ENCODE peak calls at places on chromosome 20, in four cellular contexts. One of them, this sample, is unnamed.
A peak's percentile ranks its signal among the peaks of the same experiment; 100 is the strongest.

GRCh38 chr20:50127587-50128519 is 14.9 kb upstream of the UBE2V1 start:
- DNase-seq in IMR-90: no peak
- DNase-seq in H1: no peak
- DNase-seq in H9: no peak
- DNase-seq in this sample: no peak

GRCh38 chr20:10004900-10005299 is 29.9 kb upstream of the ANKEF1 start:
- DNase-seq in H9: no peak
- DNase-seq in IMR-90: no peak
- DNase-seq in H1: no peak
- DNase-seq in this sample: peak; percentile 34

GRCh38 chr20:49964964-49965780 is 17.6 kb upstream of the SNAI1 start:
- DNase-seq in H1: peak; percentile 84
- DNase-seq in IMR-90: no peak
- DNase-seq in H9: peak; percentile 82
- DNase-seq in this sample: peak; percentile 84

GRCh38 chr20:13492001-13492480 is 146.7 kb downstream of the TASP1 start:
- DNase-seq in H1: no peak
- DNase-seq in H9: peak; percentile 67
- DNase-seq in IMR-90: peak; percentile 72
- DNase-seq in this sample: peak; percentile 88

GRCh38 chr20:20343886-20344381 is 24.0 kb upstream of the INSM1 start:
- DNase-seq in H9: no peak
- DNase-seq in H1: no peak
- DNase-seq in IMR-90: no peak
- DNase-seq in this sample: no peak

GRCh38 chr20:36571564-36572504 is 1.6 kb upstream of the TGIF2 start:
- DNase-seq in H9: peak; percentile 91
- DNase-seq in H1: peak; percentile 70
- DNase-seq in IMR-90: no peak
- DNase-seq in this sample: peak; percentile 93

GRCh38 chr20:53778041-53778516 is 184.4 kb upstream of the ZNF217 start:
- DNase-seq in IMR-90: no peak
- DNase-seq in H1: no peak
- DNase-seq in H9: no peak
- DNase-seq in this sample: no peak

GRCh38 chr20:7629880-7630279 is 310.4 kb downstream of the HAO1 start:
- DNase-seq in H9: no peak
- DNase-seq in IMR-90: no peak
- DNase-seq in H1: no peak
- DNase-seq in this sample: no peak

GRCh38 chr20:19073584-19074198 is 138.8 kb upstream of the SLC24A3 start:
- DNase-seq in H9: peak; percentile 65
- DNase-seq in IMR-90: no peak
- DNase-seq in H1: peak; percentile 67
- DNase-seq in this sample: peak; percentile 75

GRCh38 chr20:63536997-63537524 is at the start of gene PTK6:
- DNase-seq in IMR-90: no peak
- DNase-seq in H9: no peak
- DNase-seq in H1: no peak
- DNase-seq in this sample: no peak

GRCh38 chr20:11231742-11232141 is 557.9 kb upstream of the JAG1 start:
- DNase-seq in H1: no peak
- DNase-seq in IMR-90: no peak
- DNase-seq in H9: no peak
- DNase-seq in this sample: no peak
- H4K8ac ChIP-seq in H1: no peak overlapping the region
- H4K8ac ChIP-seq in IMR-90: no peak overlapping the region
- H4K8ac ChIP-seq in H9: no peak overlapping the region
- H4K8ac ChIP-seq in this sample: no peak overlapping the region

GRCh38 chr20:23963941-23964340 is 24.6 kb downstream of the GGTLC1 start:
- DNase-seq in H9: no peak
- DNase-seq in IMR-90: no peak
- DNase-seq in H1: no peak
- DNase-seq in this sample: peak; percentile 10

GRCh38 chr20:23967616-23967979 is 21.0 kb downstream of the GGTLC1 start:
- DNase-seq in IMR-90: no peak
- DNase-seq in H9: no peak
- DNase-seq in H1: no peak
- DNase-seq in this sample: no peak

GRCh38 chr20:23966298-23966697 is 22.3 kb downstream of the GGTLC1 start:
- DNase-seq in IMR-90: no peak
- DNase-seq in H1: no peak
- DNase-seq in H9: no peak
- DNase-seq in this sample: no peak

GRCh38 chr20:23970049-23970448 is 18.5 kb downstream of the GGTLC1 start:
- DNase-seq in IMR-90: no peak
- DNase-seq in H1: peak; percentile 22
- DNase-seq in H9: no peak
- DNase-seq in this sample: no peak

DNA sequence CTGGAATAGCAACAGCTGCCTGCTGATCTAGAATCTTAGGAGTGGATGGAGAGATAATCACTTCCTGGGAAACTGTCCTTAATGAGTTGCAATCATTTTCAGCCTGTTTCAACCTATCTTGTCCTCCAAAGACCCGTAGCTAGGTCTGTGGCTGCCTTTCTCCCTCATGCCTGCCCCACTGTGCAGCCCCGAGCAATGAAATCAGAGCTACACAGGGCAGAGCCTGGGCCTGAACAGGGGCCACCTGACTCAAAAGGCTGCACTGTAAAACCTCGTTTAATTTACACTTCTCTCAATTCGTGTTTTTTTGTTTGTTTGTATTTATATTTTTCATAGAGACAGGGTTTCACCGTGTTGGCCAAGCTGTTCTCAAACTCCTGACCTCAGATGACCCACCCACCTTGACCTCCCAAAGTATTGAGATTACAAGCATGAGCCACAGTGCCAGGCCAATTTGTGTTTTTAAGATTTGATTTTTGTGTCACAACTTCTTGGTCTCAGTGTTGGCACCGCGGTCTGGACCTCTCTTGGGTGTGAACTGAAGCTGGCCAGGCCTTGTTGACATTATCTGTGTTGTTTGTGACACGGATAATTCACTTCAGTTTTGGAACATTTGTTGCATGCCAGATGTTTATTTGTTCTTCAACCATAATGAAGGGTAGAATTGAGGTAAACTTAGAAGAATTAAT is 21.5 kb downstream of the GGTLC1 start:
- DNase-seq in IMR-90: no peak
- DNase-seq in H1: no peak
- DNase-seq in H9: no peak
- DNase-seq in this sample: no peak
- H3K56ac ChIP-seq in IMR-90: no peak overlapping the region
- H3K56ac ChIP-seq in H1: no peak overlapping the region
- H3K56ac ChIP-seq in H9: no peak overlapping the region
- H3K56ac ChIP-seq in this sample: no peak overlapping the region

GRCh38 chr20:22227301-22227700 is 357.1 kb downstream of the FOXA2 start:
- DNase-seq in IMR-90: no peak
- DNase-seq in H9: no peak
- DNase-seq in H1: no peak
- DNase-seq in this sample: no peak

GRCh38 chr20:22226849-22227248 is 357.5 kb downstream of the FOXA2 start:
- DNase-seq in H1: no peak
- DNase-seq in IMR-90: no peak
- DNase-seq in H9: no peak
- DNase-seq in this sample: no peak

GRCh38 chr20:22217712-22218352 is 366.5 kb downstream of the FOXA2 start:
- DNase-seq in H1: no peak
- DNase-seq in IMR-90: no peak
- DNase-seq in H9: no peak
- DNase-seq in this sample: no peak

DNA sequence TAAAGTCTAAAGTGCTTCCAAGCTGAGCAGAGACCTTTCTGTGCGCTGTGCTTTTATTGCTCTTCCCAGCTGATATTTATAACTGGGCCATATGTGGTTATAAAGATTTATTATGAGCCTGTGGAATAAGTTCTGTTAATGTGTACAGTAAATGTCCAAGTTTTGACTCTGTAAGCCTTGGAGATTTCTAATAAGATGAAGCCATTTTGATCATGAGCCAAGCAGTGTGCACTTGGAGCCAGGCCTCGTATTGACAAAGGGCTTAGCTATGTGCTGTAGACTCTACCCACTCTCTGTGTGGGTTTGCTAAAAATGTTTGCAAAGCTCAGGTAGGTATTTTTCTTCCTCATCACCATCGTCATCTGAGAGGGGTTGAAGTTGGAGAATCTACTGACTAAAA is 361.1 kb downstream of the FOXA2 start:
- DNase-seq in H9: no peak
- DNase-seq in H1: no peak
- DNase-seq in IMR-90: no peak
- DNase-seq in this sample: no peak
- H4K8ac ChIP-seq in H9: no peak overlapping the region
- H4K8ac ChIP-seq in H1: no peak overlapping the region
- H4K8ac ChIP-seq in IMR-90: no peak overlapping the region
- H4K8ac ChIP-seq in this sample: no peak overlapping the region

GRCh38 chr20:40331699-40332098 is 357.3 kb downstream of the MAFB start:
- DNase-seq in IMR-90: no peak
- DNase-seq in H9: no peak
- DNase-seq in H1: no peak
- DNase-seq in this sample: no peak

GRCh38 chr20:40331249-40331648 is 357.8 kb downstream of the MAFB start:
- DNase-seq in H9: no peak
- DNase-seq in IMR-90: no peak
- DNase-seq in H1: no peak
- DNase-seq in this sample: no peak

GRCh38 chr20:40332167-40332566 is 356.9 kb downstream of the MAFB start:
- DNase-seq in H9: no peak
- DNase-seq in H1: no peak
- DNase-seq in IMR-90: no peak
- DNase-seq in this sample: no peak

GRCh38 chr20:40335437-40335836 is 353.6 kb downstream of the MAFB start:
- DNase-seq in H9: no peak
- DNase-seq in IMR-90: no peak
- DNase-seq in H1: no peak
- DNase-seq in this sample: no peak

DNA sequence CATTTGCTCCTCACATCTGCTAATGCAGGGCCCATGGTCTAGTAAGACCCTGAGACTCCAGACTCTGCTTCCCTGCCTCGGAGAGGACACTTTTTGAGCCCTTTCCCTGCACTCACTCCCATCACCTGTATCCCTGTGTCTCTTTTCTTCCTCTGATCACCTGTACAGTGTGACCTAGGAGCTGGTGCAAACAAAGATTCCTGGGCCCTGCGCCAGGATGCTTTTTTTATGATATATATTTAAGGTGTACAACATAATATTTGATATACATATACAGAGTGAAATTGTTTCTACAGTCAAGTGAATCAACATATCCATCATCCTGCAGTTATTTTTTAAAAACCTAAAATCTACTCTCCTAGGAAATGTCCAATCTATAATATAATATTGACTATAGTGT is 355.4 kb downstream of the MAFB start:
- DNase-seq in H9: no peak
- DNase-seq in H1: no peak
- DNase-seq in IMR-90: no peak
- DNase-seq in this sample: no peak
- H3K56ac ChIP-seq in H9: no peak overlapping the region
- H3K56ac ChIP-seq in H1: no peak overlapping the region
- H3K56ac ChIP-seq in IMR-90: no peak overlapping the region
- H3K56ac ChIP-seq in this sample: no peak overlapping the region

GRCh38 chr20:35286077-35286898 is 1.7 kb upstream of the EIF6 start:
- DNase-seq in H9: no peak
- DNase-seq in H1: no peak
- DNase-seq in IMR-90: no peak
- DNase-seq in this sample: no peak

GRCh38 chr20:35286899-35287508 is 2.4 kb upstream of the EIF6 start:
- DNase-seq in H1: no peak
- DNase-seq in IMR-90: no peak
- DNase-seq in H9: no peak
- DNase-seq in this sample: no peak

GRCh38 chr20:35284992-35285805 is 627 bp upstream of the EIF6 start:
- DNase-seq in IMR-90: no peak
- DNase-seq in H1: no peak
- DNase-seq in H9: no peak
- DNase-seq in this sample: no peak

GRCh38 chr20:35284267-35284991 is at the start of gene EIF6:
- DNase-seq in H1: peak; percentile 93
- DNase-seq in IMR-90: peak; percentile 87
- DNase-seq in H9: peak; percentile 88
- DNase-seq in this sample: peak; percentile 97

GRCh38 chr20:35285806-35286076 is 1.2 kb upstream of the EIF6 start:
- DNase-seq in H1: no peak
- DNase-seq in IMR-90: peak; percentile 31
- DNase-seq in H9: no peak
- DNase-seq in this sample: no peak
- H4K8ac ChIP-seq in H1: no peak overlapping the region
- H4K8ac ChIP-seq in IMR-90: peak overlapping the region; percentile 95
- H4K8ac ChIP-seq in H9: no peak overlapping the region
- H4K8ac ChIP-seq in this sample: no peak overlapping the region

This sample was measured in mesendoderm.